ENCODE peak calls at places on chromosomes 3 and 15, in five cellular contexts. N is stomach, Y is Caco-2, H is right atrium auricular region, W is heart right ventricle. F is an unnamed sample.

GRCh38 chr15:81002004-81002253 is 1.2 kb downstream of the TLNRD1 start:
- DNase-seq in N (no peak), Y (no peak), H (no peak), W (no peak), F (no peak)

GRCh38 chr15:83398591-83398990 is 48.5 kb upstream of the SH3GL3 start:
- DNase-seq in Y (no peak), H (no peak), N (no peak), W (no peak), F (peak; percentile 13)

GRCh38 chr15:45179221-45179985 is 8.4 kb downstream of the SHF start:
- DNase-seq in H (no peak), W (no peak), N (peak; percentile 59), Y (no peak), F (no peak)

GRCh38 chr15:70188286-70188685 is 90.6 kb upstream of the TLE3 start:
- DNase-seq in Y (no peak), N (no peak), W (no peak), H (no peak), F (no peak)

GRCh38 chr15:70277556-70277955 is 179.8 kb upstream of the TLE3 start:
- DNase-seq in N (no peak), H (no peak), W (no peak), Y (no peak), F (no peak)

GRCh38 chr3:132342183-132342582 is 25.0 kb downstream of the ACP3 start:
- DNase-seq in H (no peak), W (no peak), N (no peak), Y (no peak), F (no peak)

GRCh38 chr3:160986060-160986459 is 119.1 kb downstream of the B3GALNT1 start:
- DNase-seq in Y (no peak), W (no peak), H (no peak), N (no peak), F (no peak)

GRCh38 chr3:84304214-84304613 is 654.6 kb upstream of the CADM2 start:
- DNase-seq in Y (no peak), W (no peak), N (no peak), H (no peak), F (no peak)

GRCh38 chr15:84570164-84570692 is 30.6 kb upstream of the ZSCAN2 start:
- DNase-seq in H (no peak), Y (no peak), W (peak; percentile 42), N (peak; percentile 61), F (no peak)

GRCh38 chr15:45473068-45473467 is 49.5 kb downstream of the SLC30A4 start:
- DNase-seq in N (no peak), H (no peak), Y (no peak), W (no peak), F (no peak)

GRCh38 chr3:155807823-155808222 is 1.7 kb upstream of the C3orf33 start:
- DNase-seq in N (no peak), H (no peak), Y (no peak), W (peak; percentile 16), F (no peak)

GRCh38 chr15:101807345-101807945 is 4.1 kb downstream of the OR4F6 start:
- DNase-seq in Y (no peak), W (no peak), H (no peak), N (no peak), F (peak; percentile 36)
- H3K4me3 ChIP-seq in Y (no peak overlapping the region), W (no peak overlapping the region), H (no peak overlapping the region), N (no peak overlapping the region), F (no peak overlapping the region)

DNA sequence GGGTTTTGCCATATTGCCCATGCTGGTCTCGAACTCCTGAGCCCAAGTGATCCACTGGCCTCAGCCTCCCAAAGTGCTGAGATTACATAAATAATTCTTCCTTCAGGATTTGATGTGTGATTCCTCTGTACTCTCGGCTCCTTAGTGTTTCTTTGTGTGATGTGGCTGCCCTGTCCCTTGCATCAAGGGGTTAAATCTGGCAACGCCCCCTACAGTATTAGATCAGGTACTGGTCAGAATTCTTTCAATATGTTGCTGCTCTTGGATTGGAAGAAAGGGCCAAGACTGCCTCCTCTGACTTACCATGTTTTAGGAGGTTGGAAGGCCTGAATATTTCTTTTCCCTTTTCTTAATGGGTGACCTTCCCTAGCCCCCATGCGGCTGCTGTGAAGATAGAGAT is 390.6 kb upstream of the WNT5A start:
- DNase-seq in N (no peak), W (no peak), Y (no peak), H (no peak), F (no peak)
- TF ChIP-seq CTCF in N (no peak), W (no peak), Y (no peak), H (no peak), F (no peak)

GRCh38 chr15:88881781-88882180 is 13.6 kb downstream of the HAPLN3 start:
- DNase-seq in W (no peak), N (no peak), Y (no peak), H (no peak), F (no peak)
- H3K36me3 ChIP-seq in W (no peaks in the 10 kb centered on the region), N (no peaks in the 10 kb centered on the region), Y (no peaks in the 10 kb centered on the region), H (no peaks in the 10 kb centered on the region), F (peaks cover 6% of the 10 kb centered on the region)

GRCh38 chr3:48695113-48695753 is 9.5 kb upstream of the NCKIPSD start:
- DNase-seq in Y (no peak), W (peak; percentile 62), H (peak; percentile 87), N (peak; percentile 34), F (no peak)

GRCh38 chr3:48694610-48695051 is 8.9 kb upstream of the NCKIPSD start:
- DNase-seq in H (peak; percentile 86), W (peak; percentile 78), N (peak; percentile 64), Y (no peak), F (peak; percentile 52)

GRCh38 chr3:48696156-48696555 is 10.4 kb upstream of the NCKIPSD start:
- DNase-seq in Y (no peak), W (no peak), H (no peak), N (no peak), F (no peak)

GRCh38 chr3:48692551-48692950 is 6.8 kb upstream of the NCKIPSD start:
- DNase-seq in Y (no peak), W (no peak), N (no peak), H (no peak), F (no peak)

GRCh38 chr3:48693826-48694225 is 8.1 kb upstream of the NCKIPSD start:
- DNase-seq in H (no peak), Y (no peak), N (no peak), W (no peak), F (no peak)
- H3K4me3 ChIP-seq in H (peak overlapping the region; percentile 45), Y (no peak overlapping the region), N (peak overlapping the region; percentile 29), W (peak overlapping the region; percentile 57), F (peak overlapping the region; percentile 14)

DNA sequence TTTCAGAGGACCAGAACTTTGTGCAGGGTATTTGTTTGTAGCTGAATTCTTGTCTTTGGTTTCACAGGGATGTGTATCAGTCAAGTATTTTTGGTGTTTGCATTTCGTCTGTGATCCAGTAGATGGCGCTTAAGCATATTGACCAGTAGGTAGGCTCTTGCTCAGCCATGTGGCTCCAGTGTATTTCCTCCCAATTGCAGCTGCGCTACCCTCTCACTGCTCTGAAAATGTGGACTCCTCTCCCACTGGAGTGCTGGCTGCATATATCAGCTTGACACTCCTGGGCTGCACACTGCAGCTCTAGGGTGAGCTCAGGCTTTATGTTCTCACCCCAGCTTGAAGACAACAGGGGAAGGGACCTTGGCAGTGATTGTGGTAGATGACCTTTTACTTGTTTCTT is 1264.3 kb upstream of the ALCAM start:
- DNase-seq in W (no peak), Y (no peak), N (no peak), H (no peak), F (no peak)
- TF ChIP-seq CTCF in W (peak; percentile 14), Y (peak; percentile 39), N (no peak), H (no peak), F (no peak)